ENCODE peak calls at places on chromosomes 3 and 15, in eight cellular contexts. A, D, J, S, R, M, F and K are unnamed samples.

GRCh38 chr3:120642368-120642948 is 39.6 kb downstream of the HGD start:
- DNase-seq in A (no peak), D (no peak), J (no peak), S (no peak), R (peak; percentile 21), M (peak; percentile 50), F (no peak), K (no peak)

GRCh38 chr3:146308682-146309081 is 57.8 kb upstream of the PLSCR4 start:
- DNase-seq in A (no peak), D (no peak), J (no peak), S (no peak), R (peak; percentile 86), M (peak; percentile 93), F (no peak), K (peak; percentile 22)

GRCh38 chr15:43735402-43735801 is 10.8 kb upstream of the PDIA3 start:
- DNase-seq in A (no peak), D (no peak), J (no peak), S (no peak), R (no peak), M (no peak), F (no peak), K (no peak)

GRCh38 chr3:89256395-89256794 is 149.0 kb downstream of the EPHA3 start:
- DNase-seq in A (no peak), D (no peak), J (no peak), S (no peak), R (no peak), M (no peak), F (no peak), K (no peak)

GRCh38 chr15:26525096-26525495 is 247.8 kb downstream of the GABRB3 start:
- DNase-seq in A (no peak), D (no peak), J (no peak), S (no peak), R (no peak), M (no peak), F (no peak), K (no peak)

GRCh38 chr15:80727196-80727595 is 32.1 kb downstream of the ABHD17C start:
- DNase-seq in A (no peak), D (no peak), J (no peak), S (no peak), R (no peak), M (no peak), F (no peak), K (no peak)

GRCh38 chr3:13179181-13179580 is 106.0 kb upstream of the IQSEC1 start:
- DNase-seq in A (no peak), D (no peak), J (no peak), S (no peak), R (no peak), M (no peak), F (no peak), K (no peak)

GRCh38 chr3:168152149-168152548 is 56.4 kb upstream of the GOLIM4 start:
- DNase-seq in A (no peak), D (no peak), J (no peak), S (no peak), R (no peak), M (no peak), F (no peak), K (no peak)

GRCh38 chr3:110881069-110881468 is 190.5 kb upstream of the NECTIN3 start:
- DNase-seq in A (no peak), D (peak; percentile 22), J (peak; percentile 13), S (peak; percentile 1), R (no peak), M (peak; percentile 92), F (no peak), K (peak; percentile 33)

GRCh38 chr15:25515633-25516032 is 76.8 kb upstream of the UBE3A start:
- DNase-seq in A (no peak), D (no peak), J (no peak), S (no peak), R (no peak), M (no peak), F (no peak), K (no peak)

GRCh38 chr3:9276761-9277370 is 27.4 kb upstream of the SRGAP3 start:
- DNase-seq in A (no peak), D (no peak), J (no peak), S (no peak), R (no peak), M (peak; percentile 31), F (no peak), K (no peak)

GRCh38 chr15:68411276-68411675 is 20.7 kb downstream of the ITGA11 start:
- DNase-seq in A (no peak), D (no peak), J (no peak), S (no peak), R (no peak), M (no peak), F (no peak), K (peak; percentile 24)

GRCh38 chr3:170780955-170781354 is 89.0 kb downstream of the RPL22L1 start:
- DNase-seq in A (no peak), D (no peak), J (no peak), S (no peak), R (no peak), M (no peak), F (no peak), K (no peak)

GRCh38 chr3:117871934-117872333 is 1162.4 kb downstream of the TUSC7 start:
- DNase-seq in A (no peak), D (no peak), J (no peak), S (no peak), R (no peak), M (no peak), F (no peak), K (no peak)

GRCh38 chr3:195001261-195001660 is 269.7 kb downstream of the XXYLT1 start:
- DNase-seq in A (no peak), D (no peak), J (no peak), S (no peak), R (no peak), M (no peak), F (no peak), K (no peak)

GRCh38 chr3:36166477-36166876 is 213.8 kb upstream of the STAC start:
- DNase-seq in A (no peak), D (no peak), J (no peak), S (no peak), R (peak; percentile 48), M (peak; percentile 84), F (no peak), K (peak; percentile 74)

GRCh38 chr3:183178833-183179549 is 16.5 kb upstream of the LAMP3 start:
- DNase-seq in A (peak; percentile 77), D (peak; percentile 29), J (peak; percentile 60), S (no peak), R (no peak), M (peak; percentile 59), F (peak; percentile 37), K (no peak)

GRCh38 chr3:17144665-17144993 is 259.9 kb downstream of the PLCL2 start:
- DNase-seq in A (no peak), D (no peak), J (no peak), S (no peak), R (no peak), M (no peak), F (no peak), K (no peak)

GRCh38 chr3:18840535-18841137 is 307.7 kb upstream of the KCNH8 start:
- DNase-seq in A (no peak), D (no peak), J (no peak), S (no peak), R (no peak), M (no peak), F (no peak), K (no peak)

GRCh38 chr3:103963599-103963998 is 1403.1 kb upstream of the ALCAM start:
- DNase-seq in A (peak; percentile 2), D (no peak), J (no peak), S (no peak), R (no peak), M (no peak), F (no peak), K (no peak)

GRCh38 chr15:78051622-78052405 is 25.7 kb downstream of the TBC1D2B start:
- DNase-seq in A (no peak), D (no peak), J (no peak), S (no peak), R (no peak), M (peak; percentile 54), F (peak; percentile 19), K (peak; percentile 63)

GRCh38 chr3:135172191-135172869 is 377.3 kb downstream of the EPHB1 start:
- DNase-seq in A (no peak), D (no peak), J (no peak), S (no peak), R (no peak), M (no peak), F (peak; percentile 7), K (no peak)

GRCh38 chr3:187979543-187979942 is 174.4 kb upstream of the LPP start:
- DNase-seq in A (no peak), D (no peak), J (no peak), S (no peak), R (no peak), M (no peak), F (no peak), K (no peak)

GRCh38 chr3:73381551-73381950 is 243.2 kb downstream of the PDZRN3 start:
- DNase-seq in A (no peak), D (no peak), J (no peak), S (no peak), R (no peak), M (no peak), F (no peak), K (no peak)

GRCh38 chr15:82849556-82850241 is 40.3 kb downstream of the WHAMM start:
- DNase-seq in A (peak; percentile 80), D (peak; percentile 76), J (peak; percentile 63), S (peak; percentile 14), R (peak; percentile 74), M (peak; percentile 26), F (peak; percentile 65), K (peak; percentile 91)

GRCh38 chr15:60184579-60184978 is 180.5 kb downstream of the FOXB1 start:
- DNase-seq in A (no peak), D (no peak), J (no peak), S (no peak), R (no peak), M (peak; percentile 65), F (no peak), K (no peak)